ENCODE peak calls at places on chromosomes 5 and 9, in eight cellular contexts. Q, K, E, L, S, Z, H and C are unnamed samples.

GRCh38 chr9:109122726-109123621 is 3.2 kb upstream of the TMEM245 start:
- DNase-seq in L (no peak), K (peak; percentile 62), S (no peak), H (no peak), E (no peak), Q (no peak), Z (no peak), C (no peak)

GRCh38 chr5:165157209-165157608 is 1651.8 kb downstream of the MAT2B start:
- DNase-seq in Q (no peak), H (no peak), E (no peak), K (no peak), S (no peak), Z (no peak), L (no peak), C (no peak)

GRCh38 chr5:82332889-82333619 is 54.9 kb upstream of the RPS23 start:
- DNase-seq in E (no peak), Q (no peak), S (no peak), Z (no peak), H (no peak), L (no peak), K (no peak), C (no peak)

GRCh38 chr9:72292184-72292787 is 72.7 kb downstream of the ZFAND5 start:
- DNase-seq in K (peak; percentile 29), L (no peak), Z (peak; percentile 63), H (no peak), E (no peak), Q (no peak), S (no peak), C (no peak)

GRCh38 chr9:108156270-108156998 is 666.9 kb upstream of the KLF4 start:
- DNase-seq in Z (no peak), Q (no peak), E (no peak), L (no peak), K (no peak), S (no peak), H (no peak), C (no peak)

GRCh38 chr9:136722969-136723356 is 10.6 kb downstream of the DIPK1B start:
- DNase-seq in K (no peak), H (no peak), S (no peak), Z (peak; percentile 59), L (no peak), E (no peak), Q (no peak), C (no peak)

GRCh38 chr9:95876595-95876994 is 1.1 kb downstream of the ERCC6L2 start:
- DNase-seq in S (no peak), H (no peak), Q (no peak), E (no peak), L (no peak), K (peak; percentile 25), Z (peak; percentile 9), C (no peak)

GRCh38 chr5:171630047-171630669 is 155.5 kb upstream of the SMIM23 start:
- DNase-seq in Q (peak; percentile 54), E (no peak), K (peak; percentile 34), Z (peak; percentile 60), L (no peak), S (no peak), H (no peak), C (peak; percentile 4)

GRCh38 chr9:32839486-32839885 is 56.1 kb downstream of the TMEM215 start:
- DNase-seq in E (no peak), H (no peak), K (no peak), Z (no peak), Q (no peak), L (no peak), S (no peak), C (no peak)

GRCh38 chr9:107397076-107398049 is 92.2 kb downstream of the KLF4 start:
- DNase-seq in L (no peak), H (no peak), E (peak; percentile 12), K (peak; percentile 43), Z (no peak), S (no peak), Q (peak; percentile 35), C (no peak)

GRCh38 chr5:176768174-176768970 is 42.0 kb upstream of the UNC5A start:
- DNase-seq in E (no peak), Z (no peak), S (no peak), Q (no peak), K (no peak), L (no peak), H (no peak), C (no peak)

GRCh38 chr5:32155211-32155610 is 18.9 kb downstream of the GOLPH3 start:
- DNase-seq in H (no peak), L (no peak), Z (no peak), E (no peak), Q (no peak), K (no peak), S (no peak), C (no peak)

GRCh38 chr5:108417166-108417670 is 35.3 kb upstream of the FBXL17 start:
- DNase-seq in H (no peak), L (no peak), E (no peak), K (no peak), Q (no peak), S (no peak), Z (no peak), C (no peak)

GRCh38 chr5:124902097-124902821 is 155.8 kb upstream of the ZNF608 start:
- DNase-seq in H (no peak), Z (peak; percentile 4), K (peak; percentile 91), E (peak; percentile 34), Q (no peak), S (peak; percentile 44), L (peak; percentile 53), C (no peak)

GRCh38 chr9:10612649-10613398 is at the start of gene PTPRD:
- DNase-seq in E (peak; percentile 69), S (peak; percentile 60), Q (peak; percentile 60), L (peak; percentile 28), H (peak; percentile 49), K (peak; percentile 43), Z (peak; percentile 72), C (peak; percentile 20)

GRCh38 chr9:114273461-114273881 is 49.4 kb upstream of the ORM1 start:
- DNase-seq in L (no peak), K (no peak), Z (no peak), E (no peak), Q (no peak), H (no peak), S (no peak), C (no peak)

GRCh38 chr9:93004561-93004960 is 53.9 kb upstream of the SUSD3 start:
- DNase-seq in Z (no peak), L (no peak), S (no peak), Q (peak; percentile 25), E (no peak), K (no peak), H (no peak), C (no peak)

GRCh38 chr9:72577212-72577753 is 55.9 kb downstream of the TMC1 start:
- DNase-seq in L (no peak), Q (no peak), Z (no peak), H (no peak), S (peak; percentile 7), E (no peak), K (no peak), C (no peak)

GRCh38 chr5:88675159-88675757 is 207.7 kb downstream of the MEF2C start:
- DNase-seq in K (peak; percentile 73), Q (no peak), Z (peak; percentile 41), E (peak; percentile 75), L (no peak), H (no peak), S (peak; percentile 13), C (no peak)

GRCh38 chr9:112526973-112527372 is 40.3 kb downstream of the KIAA1958 start:
- DNase-seq in S (no peak), Q (no peak), K (no peak), H (no peak), L (no peak), Z (no peak), E (no peak), C (no peak)

GRCh38 chr5:67350185-67350584 is 153.6 kb upstream of the CD180 start:
- DNase-seq in K (peak; percentile 47), E (peak; percentile 38), H (peak; percentile 21), L (no peak), S (peak; percentile 12), Z (no peak), Q (no peak), C (peak; percentile 2)

GRCh38 chr9:77015291-77016048 is 4.0 kb upstream of the FOXB2 start:
- DNase-seq in Z (no peak), Q (no peak), H (no peak), L (no peak), E (no peak), S (peak; percentile 50), K (no peak), C (no peak)

GRCh38 chr9:120839146-120839545 is 3.6 kb downstream of the PSMD5 start:
- DNase-seq in Q (no peak), S (no peak), Z (no peak), H (no peak), K (no peak), L (no peak), E (no peak), C (no peak)

GRCh38 chr5:39757121-39757520 is 332.3 kb upstream of the DAB2 start:
- DNase-seq in H (no peak), K (no peak), Q (no peak), E (no peak), S (no peak), L (no peak), Z (no peak), C (no peak)

GRCh38 chr9:971901-972511 is 4.4 kb upstream of the DMRT3 start:
- DNase-seq in Z (no peak), K (no peak), S (no peak), L (peak; percentile 37), H (no peak), Q (no peak), E (no peak), C (no peak)